ENCODE peak calls at places on chromosomes 4 and X, in eight cellular contexts. M is lung, O is glutamatergic neuron, P is breast epithelium, R is epithelial cell of esophagus, L is OCI-LY7, V is psoas muscle, A is neural progenitor cell. W is an unnamed sample.

GRCh38 chr4:85498068-85498733 is 23.3 kb downstream of the ARHGAP24 start:
- DNase-seq in M (peak; percentile 56), A (no peak), O (no peak), P (no peak), V (no peak), L (no peak), R (peak; percentile 75), W (peak; percentile 31)

GRCh38 chr4:186105721-186106335 is 1.3 kb downstream of the FAM149A start:
- DNase-seq in M (no peak), V (no peak), A (peak; percentile 25), R (peak; percentile 58), O (no peak), L (no peak), P (no peak), W (no peak)

GRCh38 chr4:35175894-35176293 is 1068.4 kb downstream of the ARAP2 start:
- DNase-seq in L (no peak), O (no peak), V (no peak), M (no peak), R (no peak), A (no peak), P (no peak), W (no peak)

GRCh38 chr4:17665346-17665745 is 50.9 kb downstream of the MED28 start:
- DNase-seq in L (peak; percentile 13), R (no peak), M (no peak), A (no peak), P (no peak), O (no peak), V (no peak), W (no peak)

GRCh38 chr4:186728631-186729271 is 5.1 kb upstream of the FAT1 start:
- DNase-seq in L (no peak), M (no peak), V (no peak), O (no peak), R (peak; percentile 90), P (no peak), A (peak; percentile 42), W (no peak)

GRCh38 chr4:152448038-152448437 is 87.9 kb downstream of the FBXW7 start:
- DNase-seq in O (no peak), M (no peak), L (no peak), P (no peak), V (no peak), A (no peak), R (no peak), W (no peak)

GRCh38 chr4:70704333-70705145 is 16.2 kb downstream of the UTP3 start:
- DNase-seq in V (peak; percentile 86), O (peak; percentile 92), R (peak; percentile 66), L (peak; percentile 85), P (peak; percentile 79), M (peak; percentile 85), A (peak; percentile 95), W (peak; percentile 89)

GRCh38 chr4:141686146-141686775 is 49.9 kb downstream of the IL15 start:
- DNase-seq in V (no peak), O (no peak), A (no peak), R (peak; percentile 68), L (no peak), M (no peak), P (no peak), W (no peak)

GRCh38 chr4:763922-764321 is 58.3 kb downstream of the PCGF3 start:
- DNase-seq in O (no peak), V (peak; percentile 16), P (no peak), M (no peak), R (no peak), A (no peak), L (no peak), W (no peak)

GRCh38 chr4:1211951-1212545 is 36.9 kb downstream of the CTBP1 start:
- DNase-seq in A (no peak), P (no peak), O (peak; percentile 14), R (no peak), L (no peak), M (no peak), V (peak; percentile 37), W (no peak)

GRCh38 chr4:55385201-55385649 is 10.5 kb upstream of the TMEM165 start:
- DNase-seq in L (no peak), M (no peak), A (no peak), R (no peak), O (no peak), V (no peak), P (no peak), W (no peak)

GRCh38 chr4:185144601-185145240 is 1.7 kb downstream of the SLC25A4 start:
- DNase-seq in L (no peak), A (no peak), M (no peak), R (no peak), P (no peak), O (no peak), V (peak; percentile 23), W (no peak)

GRCh38 chr4:16439003-16439402 is 212.7 kb upstream of the TAPT1 start:
- DNase-seq in M (no peak), A (no peak), P (no peak), O (no peak), L (no peak), R (no peak), V (no peak), W (no peak)

GRCh38 chr4:124401611-124402010 is 310.9 kb downstream of the ANKRD50 start:
- DNase-seq in O (no peak), R (no peak), V (no peak), M (no peak), L (no peak), A (no peak), P (no peak), W (no peak)

GRCh38 chr4:124334119-124334518 is 378.4 kb downstream of the ANKRD50 start:
- DNase-seq in O (no peak), R (peak; percentile 83), P (no peak), V (no peak), M (peak; percentile 36), A (peak; percentile 69), L (peak; percentile 17), W (no peak)

GRCh38 chr4:95155759-95156451 is 392.9 kb downstream of the UNC5C start:
- DNase-seq in R (peak; percentile 41), L (peak; percentile 46), M (no peak), O (no peak), P (no peak), A (peak; percentile 42), V (no peak), W (peak; percentile 24)

GRCh38 chr4:114273246-114273645 is 293.8 kb upstream of the ARSJ start:
- DNase-seq in V (no peak), O (no peak), P (no peak), L (no peak), M (no peak), R (no peak), A (no peak), W (no peak)
- TF ChIP-seq CTCF in V (no peak), O (no peak), P (no peak), L (no peak), M (no peak), R (no peak), A (no peak), W (no peak)

GRCh38 chr4:123090886-123091285 is 168.5 kb upstream of the NUDT6 start:
- DNase-seq in M (no peak), V (no peak), R (no peak), P (no peak), A (no peak), L (no peak), O (no peak), W (no peak)

GRCh38 chr4:123088521-123088920 is 166.1 kb upstream of the NUDT6 start:
- DNase-seq in O (no peak), A (no peak), V (no peak), R (no peak), M (no peak), P (no peak), L (no peak), W (no peak)

GRCh38 chr4:123092603-123093002 is 170.2 kb upstream of the NUDT6 start:
- DNase-seq in L (no peak), V (no peak), O (no peak), P (no peak), M (no peak), A (no peak), R (no peak), W (no peak)

GRCh38 chr4:123096038-123096437 is 173.6 kb upstream of the NUDT6 start:
- DNase-seq in V (no peak), A (peak; percentile 70), P (no peak), M (no peak), O (no peak), L (peak; percentile 4), R (peak; percentile 48), W (no peak)

GRCh38 chr4:123093247-123093646 is 170.8 kb upstream of the NUDT6 start:
- DNase-seq in O (no peak), M (no peak), V (no peak), P (no peak), R (no peak), L (no peak), A (no peak), W (no peak)
- TF ChIP-seq CTCF in O (no peak), M (no peak), V (no peak), P (no peak), R (no peak), L (peak; percentile 29), A (no peak), W (no peak)

GRCh38 chrX:43756076-43756475 is 100.0 kb downstream of the MAOA start:
- DNase-seq in V (no peak), A (no peak), O (no peak), L (no peak), R (no peak), P (no peak), M (no peak), W (no peak)

GRCh38 chrX:43753637-43754036 is 97.5 kb downstream of the MAOA start:
- DNase-seq in P (no peak), R (no peak), M (no peak), O (no peak), A (no peak), L (no peak), V (no peak), W (no peak)

DNA sequence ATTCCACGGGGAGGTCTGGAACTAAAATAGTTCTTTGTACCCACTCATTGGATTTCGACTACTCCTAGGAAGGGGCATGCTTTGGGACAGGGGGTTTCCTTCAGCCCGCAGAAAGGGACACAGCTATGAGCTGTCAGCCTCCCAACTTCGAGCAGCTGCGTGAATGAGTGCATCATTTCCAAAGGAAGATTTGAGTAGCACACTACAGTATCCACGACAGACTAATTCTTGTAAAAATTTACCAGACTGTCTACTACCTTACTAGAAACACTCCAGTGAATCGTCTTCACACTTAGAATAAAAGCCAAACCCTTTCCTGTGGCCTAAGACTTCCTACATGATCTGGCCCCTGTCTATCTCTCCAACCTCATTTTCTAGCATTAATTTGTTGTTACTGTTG is 101.9 kb downstream of the MAOA start:
- DNase-seq in L (no peak), V (no peak), A (no peak), P (no peak), R (no peak), O (no peak), M (no peak), W (no peak)
- TF ChIP-seq CTCF in L (no peak), V (no peak), A (no peak), P (no peak), R (no peak), O (no peak), M (no peak), W (no peak)

DNA sequence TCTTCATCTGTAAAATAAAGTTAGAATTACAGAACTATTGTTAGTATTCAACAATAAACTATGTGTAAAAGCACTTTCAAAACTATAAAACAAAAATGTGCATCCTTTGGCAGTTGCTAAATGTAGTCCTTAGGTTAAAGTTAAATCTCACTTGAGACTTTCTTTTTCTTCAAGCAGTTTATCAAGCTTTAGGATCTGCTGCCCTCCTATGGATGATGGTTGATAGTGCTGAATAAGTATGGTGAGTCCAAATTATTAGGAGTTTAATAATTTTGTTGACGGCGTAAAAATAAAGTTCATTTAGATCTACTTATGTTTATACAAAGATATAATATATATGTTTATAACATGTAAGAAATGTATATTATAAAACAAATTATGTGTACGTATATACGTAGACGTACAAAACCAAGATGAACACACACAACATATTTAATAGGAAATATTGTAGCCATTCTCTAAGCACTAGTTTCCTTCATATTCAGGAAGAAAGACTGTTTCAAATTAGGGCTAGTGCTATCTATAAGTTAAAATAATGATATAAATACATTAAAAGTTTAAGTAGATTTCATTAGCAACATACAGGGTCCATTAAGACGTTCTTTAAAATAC is 22.3 kb downstream of the UGT2A2 start:
- DNase-seq in V (no peak), A (peak; percentile 65), L (peak; percentile 7), R (peak; percentile 63), P (no peak), O (no peak), M (no peak), W (no peak)
- TF ChIP-seq CTCF in V (no peak), A (peak; percentile 81), L (peak; percentile 67), R (peak; percentile 65), P (no peak), O (peak; percentile 62), M (peak; percentile 9), W (peak; percentile 16)

W was measured in GM13977.